ENCODE peak calls at places on chromosome 16, in four cellular contexts. R is HepG2, N is GM12878, P is K562. E is an unnamed sample.

GRCh38 chr16:17633146-17633966 is 162.6 kb upstream of the XYLT1 start:
- DNase-seq in R (no peak), N (no peak), P (no peak), E (no peak)

GRCh38 chr16:4391635-4392381 is 20.2 kb downstream of the VASN start:
- DNase-seq in R (no peak), N (no peak), P (no peak), E (peak)

GRCh38 chr16:6682142-6682811 is 650.4 kb upstream of the RBFOX1 start:
- DNase-seq in R (peak), N (no peak), P (peak), E (peak)

GRCh38 chr16:11149011-11149616 is 106.9 kb downstream of the SOCS1 start:
- DNase-seq in R (peak), N (no peak), P (peak), E (no peak)

GRCh38 chr16:66427451-66427860 is 361 bp downstream of the BEAN1 start:
- DNase-seq in R (no peak), N (no peak), P (no peak), E (peak)

GRCh38 chr16:11955713-11956123 is 9.3 kb upstream of the TNFRSF17 start:
- DNase-seq in R (no peak), N (no peak), P (no peak), E (no peak)

GRCh38 chr16:30820952-30821421 is 34.0 kb upstream of the ZNF629 start:
- DNase-seq in R (no peak), N (no peak), P (no peak), E (no peak)

GRCh38 chr16:88773812-88774291 is 11.2 kb downstream of the PIEZO1 start:
- DNase-seq in R (no peak), N (no peak), P (peak), E (peak)

GRCh38 chr16:57185446-57185944 is 344 bp downstream of the PSME3IP1 start:
- DNase-seq in R (no peak), N (no peak), P (peak), E (peak)

GRCh38 chr16:81492965-81493754 is 48.6 kb downstream of the CMIP start:
- DNase-seq in R (no peak), N (no peak), P (no peak), E (no peak)

GRCh38 chr16:66318505-66318904 is 48.0 kb upstream of the CDH5 start:
- DNase-seq in R (no peak), N (no peak), P (no peak), E (no peak)

GRCh38 chr16:74480150-74481029 is 59.1 kb upstream of the CLEC18B start:
- DNase-seq in R (no peak), N (no peak), P (peak), E (no peak)

GRCh38 chr16:31077592-31078199 is 3.5 kb downstream of the ZNF646 start:
- DNase-seq in R (no peak), N (no peak), P (no peak), E (peak)

GRCh38 chr16:58912571-58912970 is 178.5 kb upstream of the GOT2 start:
- DNase-seq in R (no peak), N (no peak), P (no peak), E (no peak)

GRCh38 chr16:50534958-50535357 is 13.2 kb upstream of the NKD1 start:
- DNase-seq in R (no peak), N (no peak), P (peak), E (no peak)

GRCh38 chr16:81522141-81522701 is 77.6 kb downstream of the CMIP start:
- DNase-seq in R (no peak), N (no peak), P (peak), E (peak)

GRCh38 chr16:57620316-57621231 is 7.9 kb upstream of the ADGRG1 start:
- DNase-seq in R (no peak), N (no peak), P (no peak), E (peak)

GRCh38 chr16:27462200-27462845 is 60.3 kb downstream of the IL21R start:
- DNase-seq in R (no peak), N (no peak), P (no peak), E (no peak)

GRCh38 chr16:66521951-66522771 is 27.8 kb downstream of the TK2 start:
- DNase-seq in R (no peak), N (peak), P (peak), E (no peak)

GRCh38 chr16:66409156-66409555 is 17.9 kb upstream of the BEAN1 start:
- DNase-seq in R (no peak), N (no peak), P (no peak), E (no peak)

GRCh38 chr16:89343501-89344291 is 126.2 kb downstream of the ZNF778 start:
- DNase-seq in R (no peak), N (no peak), P (no peak), E (no peak)

GRCh38 chr16:50196736-50197135 is 43.6 kb downstream of the TENT4B start:
- DNase-seq in R (no peak), N (no peak), P (no peak), E (no peak)

GRCh38 chr16:67396159-67396774 is 3.0 kb upstream of the TPPP3 start:
- DNase-seq in R (peak), N (no peak), P (peak), E (peak)

GRCh38 chr16:84266451-84266850 is 26.6 kb upstream of the KCNG4 start:
- DNase-seq in R (peak), N (peak), P (peak), E (peak)

GRCh38 chr16:83100679-83101078 is 473.9 kb downstream of the CDH13 start:
- DNase-seq in R (no peak), N (no peak), P (no peak), E (no peak)

DNA sequence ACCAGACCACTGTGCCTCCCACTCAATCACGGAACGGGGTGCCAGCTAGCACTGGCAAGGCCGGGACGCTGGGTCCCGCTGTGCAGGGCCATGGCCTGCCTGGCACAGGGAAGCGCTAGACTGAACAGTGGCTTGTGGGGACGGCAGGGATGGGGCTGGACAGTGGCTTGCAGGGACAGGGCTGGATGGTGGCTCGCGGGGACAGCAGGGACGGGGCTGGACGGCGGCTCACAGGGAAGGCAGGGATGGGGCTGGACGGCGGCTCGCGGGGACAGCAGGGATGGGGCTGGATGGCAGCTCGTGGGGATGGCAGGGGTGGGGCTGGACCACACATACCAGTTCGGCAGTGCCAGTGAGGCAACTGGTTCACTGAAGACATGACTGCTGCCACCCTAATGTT is 32.6 kb downstream of the LMF1 start:
- DNase-seq in R (no peak), N (no peak), P (no peak), E (no peak)
- TF ChIP-seq POLR2AphosphoS5 in R (no peak), N (no peak), P (no peak), E (no peak)

GRCh38 chr16:78667675-78668074 is 568.2 kb downstream of the WWOX start:
- DNase-seq in R (no peak), N (no peak), P (no peak), E (no peak)
- TF ChIP-seq JUNB in R (no peak), N (no peak), P (no peak), E (no peak)

GRCh38 chr16:2973605-2974318 is 4.6 kb downstream of the PAQR4 start:
- DNase-seq in R (no peak), N (no peak), P (no peak), E (no peak)

GRCh38 chr16:2971985-2972784 is 3.0 kb downstream of the PAQR4 start:
- DNase-seq in R (no peak), N (no peak), P (no peak), E (no peak)

GRCh38 chr16:2971134-2971984 is 2.2 kb downstream of the PAQR4 start:
- DNase-seq in R (no peak), N (no peak), P (no peak), E (no peak)

GRCh38 chr16:2974319-2975056 is 5.3 kb downstream of the PAQR4 start:
- DNase-seq in R (no peak), N (no peak), P (no peak), E (no peak)

GRCh38 chr16:2973081-2973480 is 3.9 kb downstream of the PAQR4 start:
- DNase-seq in R (no peak), N (no peak), P (no peak), E (no peak)
- TF ChIP-seq POLR2AphosphoS5 in R (no peak), N (no peak), P (peak), E (peak)

DNA sequence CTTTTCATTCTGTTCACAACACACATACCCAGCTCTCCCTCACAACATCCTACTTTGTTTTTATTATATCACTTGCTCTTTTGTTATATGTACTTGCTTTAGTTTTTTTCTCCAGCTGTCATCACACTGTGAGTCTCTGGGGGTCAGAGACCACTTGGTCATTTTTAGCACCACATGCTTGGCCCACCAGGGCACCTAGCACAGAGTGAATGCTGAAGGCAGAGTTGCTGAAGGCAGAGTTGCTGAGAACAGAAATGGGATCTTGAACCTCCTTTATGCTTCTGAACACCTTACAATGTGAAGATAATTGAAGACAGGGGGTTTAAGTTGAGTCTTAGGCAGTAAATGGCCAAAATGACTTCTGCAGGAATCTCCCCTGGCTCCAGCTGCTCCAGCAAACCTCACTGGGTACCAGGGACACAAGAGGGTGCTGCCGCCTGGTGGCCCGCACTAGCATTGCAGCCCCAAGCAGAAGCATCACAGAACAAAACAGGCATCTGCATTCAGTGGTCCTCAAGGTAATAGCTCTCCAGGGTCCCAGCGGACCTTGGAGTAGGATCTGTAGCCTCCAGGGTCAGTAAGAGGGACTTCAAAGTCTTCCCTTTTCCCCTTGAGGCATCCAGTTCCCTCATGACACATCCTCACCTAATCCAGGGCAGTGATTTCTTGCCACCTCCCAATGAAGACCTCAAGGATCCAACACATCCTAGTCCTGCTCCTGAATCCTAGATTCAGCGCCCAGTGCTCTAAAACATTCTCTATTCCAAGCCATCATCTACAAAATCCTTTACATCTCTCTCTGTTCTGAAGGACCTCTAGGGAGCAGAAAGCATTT is 1972.6 kb downstream of the TP53TG3F start:
- DNase-seq in R (no peak), N (no peak), P (peak), E (peak)
- TF ChIP-seq JUNB in R (no peak), N (no peak), P (no peak), E (no peak)

GRCh38 chr16:68823401-68823800 is 19.9 kb upstream of the TANGO6 start:
- DNase-seq in R (no peak), N (no peak), P (no peak), E (peak)
- TF ChIP-seq POLR2AphosphoS5 in R (no peak), N (no peak), P (no peak), E (no peak)

GRCh38 chr16:80441935-80442334 is 98.9 kb upstream of the DYNLRB2 start:
- DNase-seq in R (no peak), N (no peak), P (no peak), E (no peak)

GRCh38 chr16:80449332-80449731 is 91.5 kb upstream of the DYNLRB2 start:
- DNase-seq in R (no peak), N (no peak), P (no peak), E (no peak)

DNA sequence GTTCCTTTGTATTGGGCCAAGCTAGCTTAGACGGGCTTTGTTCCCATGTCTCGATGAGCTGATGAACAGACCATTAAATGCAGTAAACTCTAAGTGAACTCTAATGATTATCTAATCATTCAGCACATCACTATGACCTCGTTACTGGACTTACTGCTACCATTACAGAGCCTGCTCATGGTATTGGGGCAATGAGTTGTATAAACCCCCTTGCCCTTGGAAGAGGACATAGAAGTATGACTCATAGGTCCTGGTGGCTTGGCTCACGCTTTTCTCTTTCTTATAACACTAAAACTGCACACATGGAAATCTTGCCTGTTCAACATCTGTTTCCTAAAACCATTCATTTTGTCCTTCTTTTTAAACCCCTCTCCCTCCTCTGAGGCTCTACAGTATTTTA is 93.5 kb upstream of the DYNLRB2 start:
- DNase-seq in R (no peak), N (no peak), P (no peak), E (no peak)
- TF ChIP-seq JUNB in R (no peak), N (no peak), P (no peak), E (no peak)

GRCh38 chr16:68529931-68530667 is 9.0 kb upstream of the ZFP90 start:
- DNase-seq in R (peak), N (peak), P (peak), E (peak)
- TF ChIP-seq POLR2AphosphoS5 in R (peak), N (peak), P (no peak), E (peak)

GRCh38 chr16:14957576-14958322 is 17.1 kb upstream of the PDXDC1 start:
- DNase-seq in R (no peak), N (no peak), P (peak), E (no peak)
- TF ChIP-seq JUNB in R (no peak), N (no peak), P (no peak), E (no peak)

GRCh38 chr16:69563605-69564580 is 1.9 kb upstream of the NFAT5 start:
- DNase-seq in R (peak), N (peak), P (no peak), E (peak)

GRCh38 chr16:69565611-69566436 is at the start of gene NFAT5:
- DNase-seq in R (peak), N (no peak), P (peak), E (peak)

GRCh38 chr16:69567031-69567680 is 1.4 kb downstream of the NFAT5 start:
- DNase-seq in R (peak), N (no peak), P (no peak), E (no peak)

GRCh38 chr16:69564845-69565610 is 738 bp upstream of the NFAT5 start:
- DNase-seq in R (no peak), N (no peak), P (no peak), E (peak)

DNA sequence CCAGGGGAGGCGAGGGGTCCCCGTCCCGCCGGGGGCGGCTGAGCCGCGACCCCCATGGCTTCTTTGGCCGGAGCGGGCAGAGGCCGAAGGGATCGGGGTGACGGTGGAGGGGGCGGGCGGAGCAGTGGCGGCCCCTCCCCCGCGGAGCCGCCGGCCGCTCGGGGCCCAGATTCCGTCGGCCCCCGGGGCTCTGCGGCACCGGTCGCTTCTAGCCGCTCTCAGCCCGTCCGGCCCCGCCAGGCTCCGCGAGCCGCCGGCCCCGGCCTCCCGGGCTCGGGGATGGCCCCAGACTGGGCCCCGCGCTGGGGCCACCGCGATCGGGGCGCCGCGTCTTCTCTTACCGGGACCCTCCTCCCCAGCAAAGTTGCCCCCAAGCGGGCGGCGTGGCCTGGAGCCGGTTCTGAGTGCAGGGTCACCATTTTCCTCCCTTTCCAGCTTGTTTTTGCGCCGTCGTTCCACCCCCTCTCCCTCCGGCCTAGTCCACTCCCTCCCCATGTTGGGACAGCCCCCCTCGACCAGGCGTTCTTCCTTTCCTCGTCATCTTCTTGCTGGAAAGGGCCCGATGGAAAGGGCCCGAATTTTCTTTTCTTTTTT is 768 bp downstream of the NFAT5 start:
- DNase-seq in R (peak), N (no peak), P (peak), E (peak)
- TF ChIP-seq POLR2AphosphoS5 in R (no peak), N (no peak), P (no peak), E (peak)